ENCODE peak calls at places on chromosome 15, in six cellular contexts. Z is fibroblast of lung, L is upper lobe of right lung, R is tibial artery, F is tibial nerve, O is body of pancreas. G is an unnamed sample. For H3K9me3, the result is how much of the 10 kb centered on the place peaks cover.

GRCh38 chr15:73264881-73265280 is 103.9 kb downstream of the HCN4 start:
- DNase-seq in Z (no peak), L (no peak), R (no peak), F (no peak), O (no peak), G (no peak)

GRCh38 chr15:59294961-59295741 is 77.5 kb downstream of the MYO1E start:
- DNase-seq in Z (peak), L (no peak), R (peak), F (no peak), O (peak), G (no peak)

GRCh38 chr15:31526916-31527690 is 200.5 kb downstream of the KLF13 start:
- DNase-seq in Z (no peak), L (no peak), R (no peak), F (no peak), O (no peak), G (no peak)

GRCh38 chr15:64216722-64217428 is 54.1 kb upstream of the PPIB start:
- DNase-seq in Z (peak), L (no peak), R (no peak), F (no peak), O (peak), G (no peak)

GRCh38 chr15:89825264-89825940 is 10.8 kb upstream of the ANPEP start:
- DNase-seq in Z (no peak), L (peak), R (no peak), F (no peak), O (no peak), G (no peak)

GRCh38 chr15:90291679-90292356 is 26.3 kb downstream of the NGRN start:
- DNase-seq in Z (no peak), L (peak), R (no peak), F (no peak), O (peak), G (no peak)

GRCh38 chr15:52295421-52295991 is at the start of gene MYO5C:
- DNase-seq in Z (no peak), L (peak), R (peak), F (peak), O (peak), G (peak)

GRCh38 chr15:68285243-68285980 is 7.9 kb downstream of the FEM1B start:
- DNase-seq in Z (no peak), L (no peak), R (no peak), F (no peak), O (no peak), G (no peak)

GRCh38 chr15:34223904-34224596 is 766 bp upstream of the EMC4 start:
- DNase-seq in Z (peak), L (no peak), R (no peak), F (no peak), O (no peak), G (no peak)

GRCh38 chr15:45743309-45744041 is 108.6 kb downstream of the SQOR start:
- DNase-seq in Z (no peak), L (no peak), R (no peak), F (no peak), O (no peak), G (no peak)
- H3K27ac ChIP-seq in Z (no peak), L (no peak), R (no peak), F (no peak), O (no peak), G (no peak)

DNA sequence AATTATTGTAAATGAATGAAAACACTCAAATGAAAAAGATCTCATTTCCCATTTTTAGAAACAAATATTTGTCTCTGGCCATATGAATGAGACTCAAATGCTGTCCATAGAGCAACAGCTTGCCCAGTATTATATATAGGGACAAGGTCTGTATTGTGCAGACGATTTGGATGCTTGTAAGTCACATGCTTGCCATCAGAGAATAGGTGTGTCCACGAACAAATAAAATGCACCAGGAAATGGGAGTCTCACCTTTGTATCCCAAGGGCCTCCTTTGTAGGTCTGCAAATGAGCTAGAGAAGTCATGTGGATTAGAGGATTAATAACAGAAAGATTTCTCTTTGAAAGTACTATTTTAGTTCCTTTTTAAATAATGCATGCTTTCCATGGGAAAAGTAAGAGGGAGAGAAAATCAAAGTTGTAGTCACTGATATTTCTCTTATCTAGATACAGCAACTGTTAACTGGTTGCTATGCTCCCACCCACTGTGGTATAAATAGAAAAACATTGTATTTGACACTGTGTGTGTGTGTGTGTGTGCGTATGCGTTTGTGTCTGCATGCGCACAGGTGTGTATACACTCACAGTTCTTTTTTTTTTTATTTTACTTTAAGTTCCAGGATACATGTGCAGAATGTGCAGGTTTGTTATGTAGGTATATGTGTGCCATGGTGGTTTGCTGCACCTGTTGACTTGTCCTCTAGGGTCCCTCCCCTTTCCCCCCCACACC is 383.4 kb upstream of the ARRDC4 start:
- DNase-seq in Z (no peak), L (no peak), R (no peak), F (no peak), O (no peak), G (no peak)
- H3K9me3 ChIP-seq in Z (under half), L (under half), R (under half), F (under half), O (under half), G (under half)

GRCh38 chr15:98400120-98400519 is 248.2 kb upstream of the IGF1R start:
- DNase-seq in Z (no peak), L (no peak), R (no peak), F (no peak), O (no peak), G (no peak)
- TF ChIP-seq CTCF in Z (no peak), L (no peak), R (no peak), F (no peak), O (no peak), G (no peak)

GRCh38 chr15:37045241-37045640 is 55.1 kb downstream of the MEIS2 start:
- DNase-seq in Z (no peak), L (no peak), R (no peak), F (no peak), O (no peak), G (no peak)
- H3K27ac ChIP-seq in Z (no peak), L (no peak), R (no peak), F (no peak), O (no peak), G (no peak)